ENCODE peak calls at places on chromosome 11, in five cellular contexts. One of them, this sample, is unnamed. For H3K4me1, the result is how much of the 10 kb centered on the place peaks cover.

GRCh38 chr11:124766156-124766555 is 4.1 kb upstream of the ESAM start:
- DNase-seq in BE2C: no peak
- DNase-seq in neural progenitor cell: no peak
- DNase-seq in neuronal stem cell: no peak
- DNase-seq in naive thymus-derived CD4-positive, alpha-beta T cell: no peak
- DNase-seq in this sample: no peak

GRCh38 chr11:10387209-10388083 is 67.6 kb upstream of the AMPD3 start:
- DNase-seq in BE2C: no peak
- DNase-seq in naive thymus-derived CD4-positive, alpha-beta T cell: no peak
- DNase-seq in neuronal stem cell: no peak
- DNase-seq in neural progenitor cell: no peak
- DNase-seq in this sample: no peak

GRCh38 chr11:73982595-73982989 is at the start of gene UCP2:
- DNase-seq in neuronal stem cell: no peak
- DNase-seq in BE2C: peak
- DNase-seq in neural progenitor cell: peak
- DNase-seq in naive thymus-derived CD4-positive, alpha-beta T cell: peak
- DNase-seq in this sample: peak

GRCh38 chr11:67167086-67167485 is 48.0 kb downstream of the KDM2A start:
- DNase-seq in neuronal stem cell: no peak
- DNase-seq in BE2C: no peak
- DNase-seq in naive thymus-derived CD4-positive, alpha-beta T cell: no peak
- DNase-seq in neural progenitor cell: no peak
- DNase-seq in this sample: no peak

GRCh38 chr11:65452806-65453490 is 30.4 kb downstream of the NEAT1 start:
- DNase-seq in naive thymus-derived CD4-positive, alpha-beta T cell: no peak
- DNase-seq in BE2C: no peak
- DNase-seq in neuronal stem cell: no peak
- DNase-seq in neural progenitor cell: no peak
- DNase-seq in this sample: peak

GRCh38 chr11:112172362-112172994 is 2.8 kb upstream of the BCO2 start:
- DNase-seq in neural progenitor cell: no peak
- DNase-seq in neuronal stem cell: no peak
- DNase-seq in BE2C: no peak
- DNase-seq in naive thymus-derived CD4-positive, alpha-beta T cell: no peak
- DNase-seq in this sample: no peak

GRCh38 chr11:33616552-33616951 is 84.1 kb downstream of the C11orf91 start:
- DNase-seq in naive thymus-derived CD4-positive, alpha-beta T cell: no peak
- DNase-seq in BE2C: no peak
- DNase-seq in neuronal stem cell: no peak
- DNase-seq in neural progenitor cell: no peak
- DNase-seq in this sample: no peak

GRCh38 chr11:40387240-40387980 is 1072.0 kb downstream of the LRRC4C start:
- DNase-seq in neural progenitor cell: no peak
- DNase-seq in naive thymus-derived CD4-positive, alpha-beta T cell: no peak
- DNase-seq in neuronal stem cell: no peak
- DNase-seq in BE2C: no peak
- DNase-seq in this sample: no peak

GRCh38 chr11:92870241-92870826 is 99.1 kb upstream of the MTNR1B start:
- DNase-seq in neuronal stem cell: no peak
- DNase-seq in naive thymus-derived CD4-positive, alpha-beta T cell: no peak
- DNase-seq in BE2C: no peak
- DNase-seq in neural progenitor cell: no peak
- DNase-seq in this sample: no peak

GRCh38 chr11:60378359-60378758 is at the start of gene MS4A7:
- DNase-seq in BE2C: no peak
- DNase-seq in neural progenitor cell: no peak
- DNase-seq in naive thymus-derived CD4-positive, alpha-beta T cell: no peak
- DNase-seq in neuronal stem cell: no peak
- DNase-seq in this sample: no peak

GRCh38 chr11:71222318-71223080 is 29.9 kb downstream of the SHANK2 start:
- DNase-seq in neural progenitor cell: no peak
- DNase-seq in BE2C: no peak
- DNase-seq in neuronal stem cell: no peak
- DNase-seq in naive thymus-derived CD4-positive, alpha-beta T cell: no peak
- DNase-seq in this sample: no peak

GRCh38 chr11:122756417-122756816 is 81.9 kb upstream of the CRTAM start:
- DNase-seq in naive thymus-derived CD4-positive, alpha-beta T cell: peak
- DNase-seq in neural progenitor cell: no peak
- DNase-seq in BE2C: no peak
- DNase-seq in neuronal stem cell: no peak
- DNase-seq in this sample: no peak

GRCh38 chr11:122157540-122158173 is 41.6 kb upstream of the BLID start:
- DNase-seq in neuronal stem cell: no peak
- DNase-seq in neural progenitor cell: no peak
- DNase-seq in naive thymus-derived CD4-positive, alpha-beta T cell: no peak
- DNase-seq in BE2C: no peak
- DNase-seq in this sample: no peak

GRCh38 chr11:19437760-19438159 is 197.0 kb upstream of the E2F8 start:
- DNase-seq in naive thymus-derived CD4-positive, alpha-beta T cell: no peak
- DNase-seq in BE2C: no peak
- DNase-seq in neural progenitor cell: no peak
- DNase-seq in neuronal stem cell: no peak
- DNase-seq in this sample: no peak

GRCh38 chr11:78398715-78399114 is 18.9 kb downstream of the GAB2 start:
- DNase-seq in naive thymus-derived CD4-positive, alpha-beta T cell: no peak
- DNase-seq in neural progenitor cell: no peak
- DNase-seq in BE2C: no peak
- DNase-seq in neuronal stem cell: no peak
- DNase-seq in this sample: no peak

GRCh38 chr11:76185931-76186401 is 20.3 kb downstream of the WNT11 start:
- DNase-seq in naive thymus-derived CD4-positive, alpha-beta T cell: no peak
- DNase-seq in neural progenitor cell: no peak
- DNase-seq in neuronal stem cell: no peak
- DNase-seq in BE2C: peak
- DNase-seq in this sample: no peak

DNA sequence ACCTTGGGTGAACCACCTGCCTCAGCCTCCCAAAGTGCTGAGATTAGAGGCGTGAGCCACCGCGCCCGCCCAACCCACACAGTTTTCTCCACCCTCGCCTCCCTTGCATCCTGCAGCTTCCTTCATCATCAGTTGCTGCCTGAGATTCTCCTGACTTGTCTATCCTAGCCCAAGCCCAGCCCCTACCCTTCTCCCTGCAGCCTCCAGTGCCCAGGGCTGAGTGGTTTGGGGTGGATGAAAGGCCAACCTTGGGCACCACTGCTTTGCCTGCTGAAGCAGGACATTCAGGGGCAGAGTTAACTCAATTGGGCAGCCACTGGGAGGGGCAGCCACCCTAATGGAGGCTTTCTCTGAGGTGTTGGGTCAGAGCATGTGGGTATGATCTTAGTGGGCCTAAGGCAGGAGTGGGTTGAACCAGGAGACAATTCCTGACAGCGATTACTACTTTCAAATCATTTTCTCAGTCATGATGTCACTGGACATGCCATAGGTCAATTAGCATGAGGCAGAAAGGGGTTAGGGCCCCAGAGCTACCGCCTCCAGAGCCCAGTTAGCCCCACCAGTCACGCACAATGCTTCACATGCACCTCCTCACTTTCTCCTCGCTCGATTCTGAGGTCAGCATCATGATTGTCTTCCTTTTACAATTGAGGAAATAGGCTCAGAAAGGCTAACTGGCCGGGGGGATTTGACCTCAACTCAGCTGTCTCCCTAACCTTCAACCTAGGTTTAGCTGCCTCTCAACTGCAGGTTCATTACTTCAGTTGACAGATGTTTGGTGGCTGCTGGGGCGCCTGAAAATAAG is 1.0 kb upstream of the FKBP2 start:
- DNase-seq in neuronal stem cell: no peak
- DNase-seq in naive thymus-derived CD4-positive, alpha-beta T cell: no peak
- DNase-seq in BE2C: no peak
- DNase-seq in neural progenitor cell: no peak
- DNase-seq in this sample: no peak
- H3K4me1 ChIP-seq in neuronal stem cell: under half
- H3K4me1 ChIP-seq in naive thymus-derived CD4-positive, alpha-beta T cell: under half
- H3K4me1 ChIP-seq in BE2C: under half
- H3K4me1 ChIP-seq in neural progenitor cell: under half
- H3K4me1 ChIP-seq in this sample: under half

GRCh38 chr11:44596541-44597276 is 31.2 kb downstream of the CD82 start:
- DNase-seq in naive thymus-derived CD4-positive, alpha-beta T cell: peak
- DNase-seq in neuronal stem cell: no peak
- DNase-seq in neural progenitor cell: no peak
- DNase-seq in BE2C: no peak
- DNase-seq in this sample: no peak

GRCh38 chr11:44595964-44596381 is 30.5 kb downstream of the CD82 start:
- DNase-seq in neural progenitor cell: no peak
- DNase-seq in naive thymus-derived CD4-positive, alpha-beta T cell: no peak
- DNase-seq in BE2C: no peak
- DNase-seq in neuronal stem cell: no peak
- DNase-seq in this sample: no peak

GRCh38 chr11:44597358-44598009 is 32.0 kb downstream of the CD82 start:
- DNase-seq in neural progenitor cell: no peak
- DNase-seq in neuronal stem cell: no peak
- DNase-seq in BE2C: no peak
- DNase-seq in naive thymus-derived CD4-positive, alpha-beta T cell: no peak
- DNase-seq in this sample: no peak

GRCh38 chr11:44593194-44593593 is 27.7 kb downstream of the CD82 start:
- DNase-seq in naive thymus-derived CD4-positive, alpha-beta T cell: no peak
- DNase-seq in BE2C: no peak
- DNase-seq in neuronal stem cell: no peak
- DNase-seq in neural progenitor cell: no peak
- DNase-seq in this sample: no peak

GRCh38 chr11:44595006-44595405 is 29.5 kb downstream of the CD82 start:
- DNase-seq in neuronal stem cell: no peak
- DNase-seq in naive thymus-derived CD4-positive, alpha-beta T cell: no peak
- DNase-seq in BE2C: no peak
- DNase-seq in neural progenitor cell: no peak
- DNase-seq in this sample: no peak
- H3K4me1 ChIP-seq in neuronal stem cell: under half
- H3K4me1 ChIP-seq in naive thymus-derived CD4-positive, alpha-beta T cell: under half
- H3K4me1 ChIP-seq in BE2C: under half
- H3K4me1 ChIP-seq in neural progenitor cell: under half
- H3K4me1 ChIP-seq in this sample: under half

GRCh38 chr11:118896921-118897591 is 13.4 kb downstream of the CXCR5 start:
- DNase-seq in neural progenitor cell: no peak
- DNase-seq in BE2C: peak
- DNase-seq in neuronal stem cell: no peak
- DNase-seq in naive thymus-derived CD4-positive, alpha-beta T cell: no peak
- DNase-seq in this sample: no peak

GRCh38 chr11:118896472-118896913 is 12.8 kb downstream of the CXCR5 start:
- DNase-seq in BE2C: peak
- DNase-seq in neuronal stem cell: no peak
- DNase-seq in neural progenitor cell: no peak
- DNase-seq in naive thymus-derived CD4-positive, alpha-beta T cell: no peak
- DNase-seq in this sample: no peak

GRCh38 chr11:118893662-118894061 is 10.0 kb downstream of the CXCR5 start:
- DNase-seq in naive thymus-derived CD4-positive, alpha-beta T cell: no peak
- DNase-seq in neural progenitor cell: no peak
- DNase-seq in neuronal stem cell: no peak
- DNase-seq in BE2C: no peak
- DNase-seq in this sample: no peak

GRCh38 chr11:118894192-118894591 is 10.5 kb downstream of the CXCR5 start:
- DNase-seq in neural progenitor cell: no peak
- DNase-seq in BE2C: no peak
- DNase-seq in naive thymus-derived CD4-positive, alpha-beta T cell: no peak
- DNase-seq in neuronal stem cell: no peak
- DNase-seq in this sample: no peak

GRCh38 chr11:118895093-118896039 is 11.7 kb downstream of the CXCR5 start:
- DNase-seq in naive thymus-derived CD4-positive, alpha-beta T cell: peak
- DNase-seq in neuronal stem cell: no peak
- DNase-seq in neural progenitor cell: no peak
- DNase-seq in BE2C: peak
- DNase-seq in this sample: no peak
- H3K4me1 ChIP-seq in naive thymus-derived CD4-positive, alpha-beta T cell: half or more
- H3K4me1 ChIP-seq in neuronal stem cell: under half
- H3K4me1 ChIP-seq in neural progenitor cell: under half
- H3K4me1 ChIP-seq in BE2C: under half
- H3K4me1 ChIP-seq in this sample: under half

DNA sequence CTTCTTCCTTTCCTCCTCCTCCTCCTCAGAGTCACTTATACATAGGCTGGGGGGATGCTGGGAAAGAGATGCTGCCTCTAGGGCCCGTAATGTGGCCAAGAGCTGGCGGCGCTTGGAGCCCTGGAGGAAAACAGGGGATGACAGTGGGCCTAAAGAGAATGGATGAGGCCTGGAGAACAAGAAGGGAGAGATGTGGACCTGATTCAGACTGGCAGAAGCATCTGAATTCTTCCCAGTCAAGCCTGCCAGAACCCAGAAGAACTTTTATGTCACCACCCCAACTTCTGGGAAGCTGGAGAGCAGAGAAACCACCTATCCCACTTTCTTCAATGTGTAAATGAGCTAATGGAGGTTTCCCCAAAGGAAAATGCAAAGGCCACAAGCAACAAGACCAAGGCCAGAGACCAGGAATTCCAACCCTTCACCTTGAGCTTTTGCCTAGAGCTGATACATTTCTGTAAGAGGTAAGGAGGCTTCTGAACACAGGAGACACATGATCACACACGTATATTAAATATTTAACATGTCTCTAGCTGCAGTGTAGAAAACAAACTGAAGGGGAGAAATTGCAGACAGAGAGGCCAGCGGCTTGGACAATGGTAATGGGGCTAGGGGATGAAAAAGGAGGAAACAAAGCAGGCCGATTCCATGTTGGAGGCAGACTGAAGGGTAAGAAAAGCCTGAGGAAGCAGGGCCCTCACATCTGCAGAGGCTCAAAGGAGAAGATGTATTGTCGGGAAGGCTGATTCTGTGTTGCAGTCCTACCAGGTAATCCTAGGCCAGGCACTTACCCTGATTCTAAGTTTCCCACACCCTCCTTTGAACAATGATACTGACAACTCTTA is 1.1 kb downstream of the RRP8 start:
- DNase-seq in BE2C: no peak
- DNase-seq in neural progenitor cell: peak
- DNase-seq in naive thymus-derived CD4-positive, alpha-beta T cell: no peak
- DNase-seq in neuronal stem cell: no peak
- DNase-seq in this sample: no peak
- H3K4me1 ChIP-seq in BE2C: under half
- H3K4me1 ChIP-seq in neural progenitor cell: under half
- H3K4me1 ChIP-seq in naive thymus-derived CD4-positive, alpha-beta T cell: under half
- H3K4me1 ChIP-seq in neuronal stem cell: under half
- H3K4me1 ChIP-seq in this sample: under half

This sample was measured in HAP-1.